ENCODE peak calls at places on chromosomes 7 and 10, in nine cellular contexts. V is suprapubic skin, R is SK-N-SH, K is MM.1S, Q is A673, L is HCT116, Z is uterus, X is heart right ventricle, U is fibroblast of lung. E is an unnamed sample. For H3K27me3, the result is how much of the 10 kb centered on the place peaks cover.

GRCh38 chr10:1293147-1293546 is 237.0 kb downstream of the WDR37 start:
- DNase-seq in V (no peak), R (no peak), K (no peak), Q (no peak), L (no peak), Z (no peak), X (no peak), U (no peak), E (no peak)

GRCh38 chr10:49499305-49499851 is 39.5 kb downstream of the ERCC6 start:
- DNase-seq in V (no peak), R (no peak), K (no peak), Q (no peak), L (no peak), Z (no peak), X (no peak), U (no peak), E (no peak)

GRCh38 chr7:66307591-66308215 is 102.6 kb downstream of the TPST1 start:
- DNase-seq in V (no peak), R (no peak), K (no peak), Q (no peak), L (no peak), Z (no peak), X (no peak), U (peak), E (peak)

GRCh38 chr7:37815969-37816371 is 32.4 kb upstream of the NME8 start:
- DNase-seq in V (no peak), R (no peak), K (peak), Q (no peak), L (no peak), Z (no peak), X (no peak), U (no peak), E (no peak)

GRCh38 chr10:6920072-6921019 is 340.3 kb upstream of the PRKCQ start:
- DNase-seq in V (peak), R (peak), K (peak), Q (peak), L (peak), Z (peak), X (peak), U (peak), E (no peak)

GRCh38 chr7:158356454-158356853 is 231.2 kb downstream of the PTPRN2 start:
- DNase-seq in V (peak), R (no peak), K (no peak), Q (no peak), L (no peak), Z (no peak), X (no peak), U (no peak), E (no peak)

GRCh38 chr10:66983482-66983818 is 57.6 kb downstream of the LRRTM3 start:
- DNase-seq in V (no peak), R (no peak), K (no peak), Q (no peak), L (no peak), Z (no peak), X (no peak), U (no peak), E (no peak)

GRCh38 chr10:48455392-48456151 is 149.1 kb downstream of the MAPK8 start:
- DNase-seq in V (peak), R (no peak), K (no peak), Q (no peak), L (no peak), Z (no peak), X (no peak), U (no peak), E (peak)

GRCh38 chr10:130443236-130443635 is 307.0 kb downstream of the GLRX3 start:
- DNase-seq in V (no peak), R (no peak), K (no peak), Q (no peak), L (no peak), Z (no peak), X (no peak), U (no peak), E (no peak)

GRCh38 chr10:78856421-78856820 is 212.3 kb upstream of the ZMIZ1 start:
- DNase-seq in V (no peak), R (no peak), K (no peak), Q (no peak), L (no peak), Z (no peak), X (peak), U (no peak), E (no peak)

GRCh38 chr10:73772280-73773151 is 9.3 kb upstream of the CHCHD1 start:
- DNase-seq in V (peak), R (peak), K (peak), Q (peak), L (peak), Z (peak), X (peak), U (peak), E (peak)

GRCh38 chr7:18667466-18667865 is 171.9 kb downstream of the HDAC9 start:
- DNase-seq in V (no peak), R (no peak), K (no peak), Q (peak), L (peak), Z (no peak), X (no peak), U (peak), E (no peak)

GRCh38 chr10:34183397-34183796 is 631.7 kb downstream of the PARD3 start:
- DNase-seq in V (no peak), R (no peak), K (no peak), Q (no peak), L (no peak), Z (no peak), X (no peak), U (no peak), E (no peak)

GRCh38 chr7:146864644-146865043 is 748.0 kb downstream of the CNTNAP2 start:
- DNase-seq in V (no peak), R (no peak), K (no peak), Q (no peak), L (no peak), Z (no peak), X (no peak), U (no peak), E (no peak)

GRCh38 chr10:116690356-116691078 is 51.8 kb downstream of the HSPA12A start:
- DNase-seq in V (no peak), R (no peak), K (no peak), Q (no peak), L (no peak), Z (peak), X (peak), U (peak), E (no peak)

GRCh38 chr7:50662059-50662689 is 97.0 kb upstream of the DDC start:
- DNase-seq in V (no peak), R (no peak), K (peak), Q (no peak), L (no peak), Z (no peak), X (no peak), U (no peak), E (no peak)

GRCh38 chr7:41931263-41931646 is 228.4 kb upstream of the INHBA start:
- DNase-seq in V (no peak), R (no peak), K (no peak), Q (no peak), L (no peak), Z (no peak), X (no peak), U (no peak), E (no peak)

GRCh38 chr10:96987842-96988175 is 155.7 kb downstream of the LCOR start:
- DNase-seq in V (no peak), R (no peak), K (no peak), Q (no peak), L (no peak), Z (no peak), X (no peak), U (peak), E (peak)

GRCh38 chr10:98511861-98512260 is 65.1 kb upstream of the HPS1 start:
- DNase-seq in V (no peak), R (no peak), K (no peak), Q (no peak), L (no peak), Z (no peak), X (no peak), U (no peak), E (no peak)

GRCh38 chr10:96295475-96295874 is 8.8 kb upstream of the DNTT start:
- DNase-seq in V (no peak), R (no peak), K (no peak), Q (no peak), L (no peak), Z (no peak), X (no peak), U (no peak), E (no peak)

GRCh38 chr7:24842449-24843241 is 85.4 kb upstream of the GSDME start:
- DNase-seq in V (no peak), R (no peak), K (no peak), Q (no peak), L (no peak), Z (no peak), X (no peak), U (peak), E (no peak)

GRCh38 chr7:100867796-100868485 is 754 bp downstream of the TRIP6 start:
- DNase-seq in V (no peak), R (peak), K (no peak), Q (no peak), L (no peak), Z (peak), X (no peak), U (no peak), E (peak)

GRCh38 chr7:90194911-90195809 is 16.4 kb upstream of the STEAP2 start:
- DNase-seq in V (no peak), R (no peak), K (no peak), Q (no peak), L (no peak), Z (no peak), X (no peak), U (no peak), E (no peak)

GRCh38 chr7:74164985-74165456 is 9.1 kb upstream of the EIF4H start:
- DNase-seq in V (no peak), R (no peak), K (no peak), Q (no peak), L (no peak), Z (no peak), X (no peak), U (peak), E (no peak)

GRCh38 chr7:142866361-142867096 is 11.7 kb downstream of the EPHB6 start:
- DNase-seq in V (no peak), R (peak), K (peak), Q (peak), L (no peak), Z (peak), X (peak), U (peak), E (peak)

GRCh38 chr7:48035967-48036478 is 680 bp downstream of the C7orf57 start:
- DNase-seq in V (no peak), R (peak), K (no peak), Q (no peak), L (no peak), Z (peak), X (peak), U (peak), E (peak)

GRCh38 chr7:47080816-47081215 is 501.1 kb downstream of the TNS3 start:
- DNase-seq in V (no peak), R (no peak), K (no peak), Q (no peak), L (no peak), Z (no peak), X (no peak), U (peak), E (no peak)

GRCh38 chr10:117541909-117542705 is 439 bp upstream of the EMX2 start:
- DNase-seq in V (peak), R (peak), K (no peak), Q (peak), L (no peak), Z (peak), X (no peak), U (peak), E (peak)

GRCh38 chr7:33692956-33693355 is 212.4 kb upstream of the BMPER start:
- DNase-seq in V (no peak), R (no peak), K (no peak), Q (no peak), L (no peak), Z (no peak), X (no peak), U (peak), E (peak)

DNA sequence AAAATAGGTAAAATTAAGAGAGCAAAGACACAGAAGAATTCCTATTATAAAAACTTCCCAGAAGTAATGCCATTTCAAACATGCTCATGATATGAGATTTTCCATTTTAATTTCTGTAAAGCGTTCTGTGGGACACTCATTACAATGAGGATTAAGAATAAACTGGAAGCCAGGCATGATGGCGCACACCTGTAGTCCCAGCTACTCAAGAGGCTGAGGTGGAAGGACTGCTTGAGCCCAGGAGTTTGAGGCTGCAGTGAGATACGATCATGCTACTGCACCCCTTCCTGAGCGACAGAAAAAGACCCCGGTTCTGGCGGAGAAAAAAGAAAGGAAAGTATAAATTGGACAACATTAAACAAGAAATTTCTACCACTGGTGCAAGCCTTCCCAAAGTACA is 1.5 kb downstream of the DNA2 start:
- DNase-seq in V (no peak), R (peak), K (no peak), Q (no peak), L (no peak), Z (no peak), X (no peak), U (no peak), E (peak)
- H3K27ac ChIP-seq in V (no peak), R (no peak), K (no peak), Q (peak), L (no peak), Z (no peak), X (no peak), U (no peak), E (no peak)

GRCh38 chr7:140899883-140900282 is 24.8 kb downstream of the BRAF start:
- DNase-seq in V (no peak), R (peak), K (no peak), Q (peak), L (no peak), Z (no peak), X (no peak), U (no peak), E (no peak)
- TF ChIP-seq CTCF in V (no peak), R (no peak), K (no peak), Q (peak), L (no peak), Z (no peak), X (no peak), U (no peak), E (no peak)

GRCh38 chr7:30941582-30942310 is 22.0 kb upstream of the GHRHR start:
- DNase-seq in V (no peak), R (no peak), K (no peak), Q (no peak), L (no peak), Z (no peak), X (no peak), U (no peak), E (peak)
- H3K27me3 ChIP-seq in V (under half), R (under half), K (under half), Q (half or more), L (under half), Z (under half), X (under half), U (under half), E (under half)

GRCh38 chr7:75950111-75950681 is 35.2 kb downstream of the POR start:
- DNase-seq in V (no peak), R (no peak), K (no peak), Q (no peak), L (no peak), Z (no peak), X (no peak), U (no peak), E (no peak)

GRCh38 chr7:75948179-75948578 is 33.2 kb downstream of the POR start:
- DNase-seq in V (no peak), R (no peak), K (no peak), Q (no peak), L (no peak), Z (no peak), X (no peak), U (no peak), E (no peak)

GRCh38 chr7:75953431-75953830 is 38.5 kb downstream of the POR start:
- DNase-seq in V (no peak), R (no peak), K (no peak), Q (no peak), L (no peak), Z (no peak), X (no peak), U (no peak), E (no peak)

GRCh38 chr7:75953918-75954317 is 39.0 kb downstream of the POR start:
- DNase-seq in V (no peak), R (no peak), K (no peak), Q (no peak), L (no peak), Z (no peak), X (no peak), U (no peak), E (no peak)

GRCh38 chr7:75951506-75951905 is 36.6 kb downstream of the POR start:
- DNase-seq in V (no peak), R (peak), K (no peak), Q (peak), L (no peak), Z (no peak), X (no peak), U (peak), E (peak)
- H3K27ac ChIP-seq in V (no peak), R (no peak), K (no peak), Q (no peak), L (no peak), Z (no peak), X (no peak), U (peak), E (no peak)